ENCODE peak calls at places on chromosomes 13 and 19, in six cellular contexts. One of them, this sample, is unnamed. For H3K4me1, the result is how much of the 10 kb centered on the place peaks cover.

GRCh38 chr13:100234006-100234405 is 145.1 kb downstream of the PCCA start:
- DNase-seq in ascending aorta: no peak
- DNase-seq in psoas muscle: no peak
- DNase-seq in Peyer's patch: no peak
- DNase-seq in HepG2: no peak
- DNase-seq in CD8-positive, alpha-beta T cell: no peak
- DNase-seq in this sample: no peak

GRCh38 chr19:14361824-14362223 is 19.4 kb upstream of the ADGRE5 start:
- DNase-seq in ascending aorta: no peak
- DNase-seq in psoas muscle: no peak
- DNase-seq in CD8-positive, alpha-beta T cell: peak
- DNase-seq in HepG2: no peak
- DNase-seq in Peyer's patch: peak
- DNase-seq in this sample: no peak

GRCh38 chr13:63414247-63414646 is 1998.6 kb upstream of the PCDH20 start:
- DNase-seq in Peyer's patch: no peak
- DNase-seq in ascending aorta: no peak
- DNase-seq in psoas muscle: no peak
- DNase-seq in CD8-positive, alpha-beta T cell: no peak
- DNase-seq in HepG2: no peak
- DNase-seq in this sample: no peak

GRCh38 chr13:80873589-80873988 is 532.7 kb upstream of the SPRY2 start:
- DNase-seq in psoas muscle: no peak
- DNase-seq in Peyer's patch: peak
- DNase-seq in ascending aorta: no peak
- DNase-seq in CD8-positive, alpha-beta T cell: no peak
- DNase-seq in HepG2: no peak
- DNase-seq in this sample: no peak

GRCh38 chr19:31545766-31546165 is 196.5 kb upstream of the TSHZ3 start:
- DNase-seq in CD8-positive, alpha-beta T cell: no peak
- DNase-seq in HepG2: no peak
- DNase-seq in psoas muscle: no peak
- DNase-seq in ascending aorta: no peak
- DNase-seq in Peyer's patch: no peak
- DNase-seq in this sample: no peak

GRCh38 chr19:34235425-34235940 is 18.9 kb upstream of the GARRE1 start:
- DNase-seq in ascending aorta: no peak
- DNase-seq in CD8-positive, alpha-beta T cell: no peak
- DNase-seq in psoas muscle: no peak
- DNase-seq in Peyer's patch: no peak
- DNase-seq in HepG2: no peak
- DNase-seq in this sample: no peak

GRCh38 chr13:106184778-106185177 is 350.7 kb downstream of the EFNB2 start:
- DNase-seq in Peyer's patch: no peak
- DNase-seq in HepG2: no peak
- DNase-seq in CD8-positive, alpha-beta T cell: no peak
- DNase-seq in ascending aorta: no peak
- DNase-seq in psoas muscle: no peak
- DNase-seq in this sample: no peak

GRCh38 chr19:31352782-31353651 is 3.8 kb upstream of the TSHZ3 start:
- DNase-seq in ascending aorta: no peak
- DNase-seq in CD8-positive, alpha-beta T cell: no peak
- DNase-seq in HepG2: no peak
- DNase-seq in Peyer's patch: no peak
- DNase-seq in psoas muscle: no peak
- DNase-seq in this sample: no peak

GRCh38 chr19:1037553-1038115 is 2.3 kb upstream of the ABCA7 start:
- DNase-seq in HepG2: no peak
- DNase-seq in CD8-positive, alpha-beta T cell: no peak
- DNase-seq in psoas muscle: no peak
- DNase-seq in Peyer's patch: no peak
- DNase-seq in ascending aorta: no peak
- DNase-seq in this sample: no peak

GRCh38 chr19:10535613-10536012 is 8.1 kb upstream of the ATG4D start:
- DNase-seq in psoas muscle: no peak
- DNase-seq in ascending aorta: no peak
- DNase-seq in CD8-positive, alpha-beta T cell: no peak
- DNase-seq in HepG2: no peak
- DNase-seq in Peyer's patch: no peak
- DNase-seq in this sample: no peak

GRCh38 chr13:104571161-104571889 is 1505.1 kb upstream of the SLC10A2 start:
- DNase-seq in CD8-positive, alpha-beta T cell: no peak
- DNase-seq in Peyer's patch: peak
- DNase-seq in HepG2: peak
- DNase-seq in psoas muscle: peak
- DNase-seq in ascending aorta: peak
- DNase-seq in this sample: no peak

GRCh38 chr19:7068599-7068998 is 904 bp upstream of the ZNF557 start:
- DNase-seq in CD8-positive, alpha-beta T cell: no peak
- DNase-seq in psoas muscle: no peak
- DNase-seq in HepG2: no peak
- DNase-seq in ascending aorta: no peak
- DNase-seq in Peyer's patch: no peak
- DNase-seq in this sample: no peak

GRCh38 chr13:32041429-32041828 is 9.9 kb downstream of the FRY start:
- DNase-seq in psoas muscle: no peak
- DNase-seq in CD8-positive, alpha-beta T cell: no peak
- DNase-seq in ascending aorta: no peak
- DNase-seq in Peyer's patch: no peak
- DNase-seq in HepG2: no peak
- DNase-seq in this sample: no peak

GRCh38 chr13:25203256-25203794 is 31.2 kb upstream of the AMER2 start:
- DNase-seq in Peyer's patch: no peak
- DNase-seq in HepG2: no peak
- DNase-seq in psoas muscle: no peak
- DNase-seq in ascending aorta: peak
- DNase-seq in CD8-positive, alpha-beta T cell: no peak
- DNase-seq in this sample: no peak

GRCh38 chr13:110981379-110981778 is 66.5 kb upstream of the ANKRD10 start:
- DNase-seq in CD8-positive, alpha-beta T cell: no peak
- DNase-seq in HepG2: no peak
- DNase-seq in psoas muscle: no peak
- DNase-seq in ascending aorta: no peak
- DNase-seq in Peyer's patch: no peak
- DNase-seq in this sample: no peak

GRCh38 chr19:33389574-33390119 is 16.1 kb downstream of the CEBPG start:
- DNase-seq in psoas muscle: no peak
- DNase-seq in Peyer's patch: peak
- DNase-seq in CD8-positive, alpha-beta T cell: no peak
- DNase-seq in HepG2: no peak
- DNase-seq in ascending aorta: no peak
- DNase-seq in this sample: no peak

GRCh38 chr19:1243768-1244692 is 2.5 kb downstream of the ATP5F1D start:
- DNase-seq in ascending aorta: peak
- DNase-seq in HepG2: peak
- DNase-seq in CD8-positive, alpha-beta T cell: peak
- DNase-seq in psoas muscle: peak
- DNase-seq in Peyer's patch: peak
- DNase-seq in this sample: peak

GRCh38 chr19:40908981-40909380 is 26.9 kb upstream of the CYP2A7 start:
- DNase-seq in ascending aorta: no peak
- DNase-seq in Peyer's patch: no peak
- DNase-seq in HepG2: no peak
- DNase-seq in psoas muscle: no peak
- DNase-seq in CD8-positive, alpha-beta T cell: no peak
- DNase-seq in this sample: no peak

GRCh38 chr13:109840201-109840892 is 54.0 kb upstream of the IRS2 start:
- DNase-seq in CD8-positive, alpha-beta T cell: no peak
- DNase-seq in psoas muscle: no peak
- DNase-seq in ascending aorta: no peak
- DNase-seq in HepG2: no peak
- DNase-seq in Peyer's patch: no peak
- DNase-seq in this sample: no peak

GRCh38 chr13:110965038-110965754 is 50.3 kb upstream of the ANKRD10 start:
- DNase-seq in psoas muscle: no peak
- DNase-seq in Peyer's patch: no peak
- DNase-seq in CD8-positive, alpha-beta T cell: no peak
- DNase-seq in ascending aorta: no peak
- DNase-seq in HepG2: peak
- DNase-seq in this sample: no peak

GRCh38 chr13:113229791-113230190 is 20.4 kb downstream of the CUL4A start:
- DNase-seq in HepG2: no peak
- DNase-seq in psoas muscle: no peak
- DNase-seq in CD8-positive, alpha-beta T cell: no peak
- DNase-seq in ascending aorta: no peak
- DNase-seq in Peyer's patch: no peak
- DNase-seq in this sample: no peak

GRCh38 chr13:45257638-45258338 is 56.9 kb upstream of the KCTD4 start:
- DNase-seq in psoas muscle: no peak
- DNase-seq in CD8-positive, alpha-beta T cell: no peak
- DNase-seq in HepG2: no peak
- DNase-seq in Peyer's patch: no peak
- DNase-seq in ascending aorta: no peak
- DNase-seq in this sample: no peak

GRCh38 chr19:30449673-30450072 is 77.5 kb downstream of the ZNF536 start:
- DNase-seq in psoas muscle: no peak
- DNase-seq in ascending aorta: no peak
- DNase-seq in Peyer's patch: no peak
- DNase-seq in CD8-positive, alpha-beta T cell: no peak
- DNase-seq in HepG2: no peak
- DNase-seq in this sample: no peak

GRCh38 chr13:105341758-105342157 is 1193.7 kb downstream of the EFNB2 start:
- DNase-seq in Peyer's patch: no peak
- DNase-seq in HepG2: no peak
- DNase-seq in psoas muscle: no peak
- DNase-seq in ascending aorta: no peak
- DNase-seq in CD8-positive, alpha-beta T cell: no peak
- DNase-seq in this sample: no peak

GRCh38 chr13:50161052-50161451 is 145.8 kb downstream of the KCNRG start:
- DNase-seq in Peyer's patch: no peak
- DNase-seq in ascending aorta: no peak
- DNase-seq in CD8-positive, alpha-beta T cell: no peak
- DNase-seq in HepG2: peak
- DNase-seq in psoas muscle: no peak
- DNase-seq in this sample: no peak

GRCh38 chr13:75372517-75372916 is 109.5 kb downstream of the TBC1D4 start:
- DNase-seq in ascending aorta: no peak
- DNase-seq in Peyer's patch: no peak
- DNase-seq in CD8-positive, alpha-beta T cell: no peak
- DNase-seq in HepG2: peak
- DNase-seq in psoas muscle: no peak
- DNase-seq in this sample: peak

GRCh38 chr13:44437356-44438233 is 64.0 kb downstream of the SERP2 start:
- DNase-seq in HepG2: peak
- DNase-seq in CD8-positive, alpha-beta T cell: no peak
- DNase-seq in psoas muscle: no peak
- DNase-seq in ascending aorta: no peak
- DNase-seq in Peyer's patch: no peak
- DNase-seq in this sample: peak

GRCh38 chr19:49910179-49910578 is 13.5 kb upstream of the IL4I1 start:
- DNase-seq in Peyer's patch: no peak
- DNase-seq in CD8-positive, alpha-beta T cell: no peak
- DNase-seq in psoas muscle: no peak
- DNase-seq in HepG2: no peak
- DNase-seq in ascending aorta: no peak
- DNase-seq in this sample: no peak
- H3K27ac ChIP-seq in Peyer's patch: no peak
- H3K27ac ChIP-seq in CD8-positive, alpha-beta T cell: no peak
- H3K27ac ChIP-seq in psoas muscle: no peak
- H3K27ac ChIP-seq in HepG2: no peak
- H3K27ac ChIP-seq in ascending aorta: peak
- H3K27ac ChIP-seq in this sample: no peak

GRCh38 chr19:3383121-3383722 is 16.8 kb downstream of the NFIC start:
- DNase-seq in ascending aorta: no peak
- DNase-seq in HepG2: no peak
- DNase-seq in psoas muscle: peak
- DNase-seq in Peyer's patch: no peak
- DNase-seq in CD8-positive, alpha-beta T cell: no peak
- DNase-seq in this sample: no peak
- H3K4me1 ChIP-seq in ascending aorta: half or more
- H3K4me1 ChIP-seq in HepG2: under half
- H3K4me1 ChIP-seq in psoas muscle: half or more
- H3K4me1 ChIP-seq in Peyer's patch: under half
- H3K4me1 ChIP-seq in CD8-positive, alpha-beta T cell: under half
- H3K4me1 ChIP-seq in this sample: under half

DNA sequence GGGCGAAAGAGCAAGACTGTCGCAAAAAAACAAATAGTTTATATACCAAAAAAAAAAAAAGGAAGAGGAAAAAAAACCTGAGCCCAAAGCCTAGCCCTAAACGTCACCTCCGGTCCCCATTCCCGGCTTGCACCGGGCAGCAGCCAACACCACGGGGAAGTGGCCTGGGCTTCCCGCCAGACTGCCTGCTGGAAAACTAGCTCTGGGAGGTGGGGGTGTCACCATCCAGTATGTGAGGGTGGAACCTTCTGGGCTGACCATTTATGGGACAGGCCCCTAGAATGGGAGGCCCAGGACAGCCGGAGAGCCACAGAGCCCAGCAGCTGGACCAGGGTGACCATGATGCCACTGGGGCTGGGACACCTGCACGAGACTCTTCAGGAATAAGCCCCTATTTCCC is 37.3 kb downstream of the IL12RB1 start:
- DNase-seq in CD8-positive, alpha-beta T cell: no peak
- DNase-seq in ascending aorta: peak
- DNase-seq in HepG2: no peak
- DNase-seq in psoas muscle: peak
- DNase-seq in Peyer's patch: peak
- DNase-seq in this sample: no peak
- H3K27ac ChIP-seq in CD8-positive, alpha-beta T cell: no peak
- H3K27ac ChIP-seq in ascending aorta: peak
- H3K27ac ChIP-seq in HepG2: no peak
- H3K27ac ChIP-seq in psoas muscle: peak
- H3K27ac ChIP-seq in Peyer's patch: peak
- H3K27ac ChIP-seq in this sample: no peak

GRCh38 chr13:52463526-52463925 is 8.2 kb downstream of the CKAP2 start:
- DNase-seq in ascending aorta: no peak
- DNase-seq in HepG2: no peak
- DNase-seq in Peyer's patch: no peak
- DNase-seq in psoas muscle: no peak
- DNase-seq in CD8-positive, alpha-beta T cell: no peak
- DNase-seq in this sample: no peak

GRCh38 chr13:52459668-52460067 is 4.4 kb downstream of the CKAP2 start:
- DNase-seq in CD8-positive, alpha-beta T cell: no peak
- DNase-seq in ascending aorta: no peak
- DNase-seq in psoas muscle: no peak
- DNase-seq in HepG2: no peak
- DNase-seq in Peyer's patch: no peak
- DNase-seq in this sample: no peak

GRCh38 chr13:52455677-52456041 is 381 bp downstream of the CKAP2 start:
- DNase-seq in HepG2: peak
- DNase-seq in CD8-positive, alpha-beta T cell: peak
- DNase-seq in Peyer's patch: peak
- DNase-seq in ascending aorta: peak
- DNase-seq in psoas muscle: peak
- DNase-seq in this sample: peak

GRCh38 chr13:52461265-52461664 is 6.0 kb downstream of the CKAP2 start:
- DNase-seq in psoas muscle: no peak
- DNase-seq in ascending aorta: no peak
- DNase-seq in Peyer's patch: no peak
- DNase-seq in CD8-positive, alpha-beta T cell: no peak
- DNase-seq in HepG2: no peak
- DNase-seq in this sample: no peak
- H3K4me1 ChIP-seq in psoas muscle: under half
- H3K4me1 ChIP-seq in ascending aorta: under half
- H3K4me1 ChIP-seq in Peyer's patch: under half
- H3K4me1 ChIP-seq in CD8-positive, alpha-beta T cell: under half
- H3K4me1 ChIP-seq in HepG2: under half
- H3K4me1 ChIP-seq in this sample: under half

DNA sequence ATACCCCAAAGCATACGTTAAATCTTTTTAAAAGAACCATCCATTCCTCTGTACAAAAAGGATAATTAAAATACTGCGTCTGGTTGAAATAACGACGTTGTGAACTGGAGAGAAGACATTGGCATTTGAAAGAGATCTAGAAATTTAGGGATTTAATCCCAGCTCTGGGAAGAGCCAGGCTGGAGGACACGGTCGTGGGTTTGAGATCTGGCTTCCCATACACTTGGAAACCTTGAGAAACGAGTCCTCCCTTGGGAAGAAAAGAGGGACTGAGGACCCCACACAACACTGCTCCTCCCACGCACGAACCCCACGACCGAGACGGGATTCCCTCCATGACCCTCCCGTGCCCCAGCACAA is 625 bp downstream of the ZNF709 start:
- DNase-seq in Peyer's patch: no peak
- DNase-seq in psoas muscle: no peak
- DNase-seq in HepG2: no peak
- DNase-seq in CD8-positive, alpha-beta T cell: no peak
- DNase-seq in ascending aorta: no peak
- DNase-seq in this sample: no peak
- H3K27ac ChIP-seq in Peyer's patch: peak
- H3K27ac ChIP-seq in psoas muscle: no peak
- H3K27ac ChIP-seq in HepG2: peak
- H3K27ac ChIP-seq in CD8-positive, alpha-beta T cell: peak
- H3K27ac ChIP-seq in ascending aorta: peak
- H3K27ac ChIP-seq in this sample: peak